ENCODE peak calls at places on chromosomes 3 and 15, in seven cellular contexts. X is HCT116, Y is GM12892, A is Panc1, B is GM12878, I is GM12891, H is HL-60. L is an unnamed sample.

GRCh38 chr3:143427626-143428025 is 308.1 kb downstream of the CHST2 start:
- DNase-seq in A (no peak), B (no peak), I (no peak), Y (no peak), X (no peak), H (no peak), L (no peak)

GRCh38 chr3:169510378-169510777 is 153.1 kb downstream of the MECOM start:
- DNase-seq in Y (no peak), A (no peak), B (no peak), X (no peak), I (no peak), H (no peak), L (peak)

GRCh38 chr3:53231532-53232511 is 24.0 kb downstream of the TKT start:
- DNase-seq in B (no peak), X (no peak), I (no peak), Y (peak), H (no peak), A (no peak), L (peak)

GRCh38 chr3:39910828-39911464 is 101.5 kb downstream of the MYRIP start:
- DNase-seq in A (no peak), B (no peak), I (no peak), Y (no peak), H (no peak), X (no peak), L (no peak)

GRCh38 chr3:51813539-51813938 is 34.5 kb upstream of the IQCF6 start:
- DNase-seq in A (no peak), Y (no peak), B (no peak), X (no peak), H (no peak), I (no peak), L (peak)

GRCh38 chr3:30043156-30043555 is 563.2 kb upstream of the TGFBR2 start:
- DNase-seq in I (no peak), X (no peak), H (no peak), B (no peak), A (no peak), Y (no peak), L (no peak)

GRCh38 chr3:170740726-170741591 is 129.0 kb downstream of the RPL22L1 start:
- DNase-seq in H (no peak), A (peak), I (no peak), Y (no peak), X (no peak), B (no peak), L (no peak)

GRCh38 chr15:98874773-98875172 is 132.8 kb downstream of the PGPEP1L start:
- DNase-seq in X (no peak), A (no peak), B (no peak), I (no peak), H (peak), Y (no peak), L (no peak)

DNA sequence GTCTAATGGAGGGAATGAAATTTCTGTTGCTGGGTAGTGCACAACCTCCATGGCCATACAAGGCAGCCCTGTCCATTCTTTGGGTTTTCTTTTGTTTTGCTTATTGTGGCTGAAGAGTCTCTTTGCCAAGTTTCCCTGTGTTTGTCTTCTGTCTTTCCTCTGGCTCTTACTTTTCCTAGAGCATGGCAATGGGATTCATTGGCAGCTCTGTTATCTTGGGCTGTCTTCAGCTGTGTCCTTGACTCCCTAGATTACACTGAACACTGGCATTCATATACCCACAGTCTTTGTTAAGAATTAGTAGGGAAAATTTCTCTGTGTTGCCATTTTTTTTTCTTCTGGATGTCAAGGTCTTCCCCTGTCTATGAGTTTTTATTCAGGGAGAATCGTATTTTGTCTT is 16.1 kb upstream of the DCBLD2 start:
- DNase-seq in Y (no peak), B (no peak), X (no peak), A (no peak), H (no peak), I (no peak), L (no peak)
- TF ChIP-seq POLR2AphosphoS5 in Y (no peak), B (no peak), X (no peak), A (no peak), H (no peak), I (no peak), L (no peak)

DNA sequence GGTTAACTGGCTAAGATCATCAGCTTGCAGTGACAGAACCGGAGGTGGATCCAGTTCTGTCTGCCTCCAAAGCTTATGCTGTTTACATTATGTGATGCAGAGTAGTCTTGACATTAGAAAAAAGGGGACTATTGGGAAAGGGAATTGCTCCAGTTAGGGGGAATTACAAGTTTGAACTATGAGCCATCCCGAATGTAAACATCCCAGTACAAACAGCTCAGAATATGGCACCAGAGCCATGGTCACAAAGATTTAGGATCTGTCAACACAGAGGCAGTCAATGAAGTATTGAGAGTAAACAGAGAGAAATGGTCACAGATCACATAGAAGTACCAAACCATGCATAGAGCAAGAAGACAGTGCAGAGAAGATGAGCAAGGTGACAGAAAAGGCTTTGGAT is 39.8 kb upstream of the CRTC3 start:
- DNase-seq in A (no peak), X (no peak), H (no peak), B (no peak), I (no peak), Y (no peak), L (no peak)
- TF ChIP-seq POLR2AphosphoS5 in A (no peak), X (no peak), H (no peak), B (no peak), I (no peak), Y (no peak), L (no peak)

GRCh38 chr3:14758893-14759292 is 59.9 kb upstream of the FGD5 start:
- DNase-seq in H (no peak), X (no peak), I (no peak), Y (no peak), B (no peak), A (no peak), L (no peak)

GRCh38 chr3:14758297-14758696 is 60.5 kb upstream of the FGD5 start:
- DNase-seq in B (no peak), I (no peak), A (no peak), H (no peak), Y (no peak), X (no peak), L (no peak)

GRCh38 chr3:14762701-14763100 is 56.1 kb upstream of the FGD5 start:
- DNase-seq in H (no peak), B (no peak), X (no peak), Y (no peak), I (no peak), A (no peak), L (no peak)

GRCh38 chr3:14760185-14760584 is 58.6 kb upstream of the FGD5 start:
- DNase-seq in I (no peak), X (no peak), Y (no peak), B (no peak), A (no peak), H (no peak), L (no peak)

GRCh38 chr3:14761121-14761672 is 57.6 kb upstream of the FGD5 start:
- DNase-seq in B (no peak), A (no peak), I (no peak), X (no peak), H (no peak), Y (no peak), L (peak)
- TF ChIP-seq POLR2AphosphoS5 in B (no peak), A (no peak), I (no peak), X (no peak), H (no peak), Y (no peak), L (no peak)

GRCh38 chr3:50365080-50365841 is 5.9 kb upstream of the TMEM115 start:
- DNase-seq in Y (peak), I (peak), X (peak), B (no peak), H (peak), A (no peak), L (peak)
- TF ChIP-seq POLR2AphosphoS5 in Y (no peak), I (no peak), X (peak), B (no peak), H (no peak), A (no peak), L (no peak)

DNA sequence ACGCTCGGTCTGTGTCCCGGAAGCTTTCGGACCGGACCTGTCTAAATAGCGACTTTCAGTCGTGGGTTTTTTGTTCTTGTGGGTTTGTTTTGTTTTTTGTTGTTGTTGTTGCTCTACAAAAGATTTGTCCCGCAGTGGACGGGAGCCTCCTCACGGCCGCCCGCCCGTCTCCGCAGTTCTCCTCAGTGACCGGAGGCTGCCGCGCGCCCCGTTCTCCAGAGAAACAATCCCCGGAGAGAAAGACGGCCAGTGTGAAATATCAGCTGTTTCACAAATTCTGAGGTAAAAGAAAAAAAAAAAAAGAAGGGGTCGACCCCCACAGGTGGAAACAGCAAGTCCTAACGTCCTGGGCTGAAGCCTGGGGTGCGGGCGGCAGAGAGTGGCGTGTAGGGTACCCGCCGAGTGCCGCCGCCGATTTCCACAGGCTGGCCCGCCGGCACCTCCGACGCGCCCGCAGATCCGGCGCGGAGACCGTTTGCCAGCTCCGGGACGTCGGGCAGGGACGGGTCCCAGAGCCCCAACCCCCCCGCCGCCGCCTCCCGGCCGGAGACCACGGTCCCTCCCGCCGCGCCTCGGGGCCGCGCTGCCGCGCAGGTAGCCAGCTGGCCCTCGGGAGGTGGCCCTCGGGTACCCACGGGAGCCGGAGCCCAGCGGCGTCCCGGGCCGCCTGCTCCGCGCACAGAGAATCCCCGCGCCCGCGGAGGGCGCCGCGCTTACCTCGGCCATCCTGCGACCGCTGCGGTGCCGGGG is 476 bp downstream of the BNC1 start:
- DNase-seq in X (no peak), H (no peak), Y (no peak), B (no peak), I (no peak), A (no peak), L (peak)
- TF ChIP-seq POLR2AphosphoS5 in X (no peak), H (no peak), Y (no peak), B (no peak), I (no peak), A (no peak), L (no peak)

GRCh38 chr15:37877851-37878577 is 56.4 kb upstream of the TMCO5A start:
- DNase-seq in A (no peak), B (no peak), X (peak), I (no peak), Y (no peak), H (no peak), L (no peak)
- TF ChIP-seq POLR2AphosphoS5 in A (no peak), B (no peak), X (no peak), I (no peak), Y (no peak), H (no peak), L (peak)